ENCODE peak calls at places on chromosomes 7 and 10, in eight cellular contexts. T is substantia nigra; M is PC-9; N is RKO; X is posterior cingulate gyrus; I is tibial nerve; F is aorta; P is activated CD8-positive, alpha-beta memory T cell treated with anti-CD3 and anti-CD28 coated beads for 24 hours. V is an unnamed sample.

GRCh38 chr10:119829429-119829828 is 43.2 kb downstream of the MCMBP start:
- DNase-seq in T (no peak), X (no peak), M (no peak), N (no peak), I (no peak), F (no peak), P (no peak), V (no peak)

GRCh38 chr7:21587139-21587773 is 44.4 kb downstream of the DNAH11 start:
- DNase-seq in N (no peak), P (no peak), X (no peak), I (no peak), M (no peak), T (no peak), F (no peak), V (no peak)

GRCh38 chr7:149780636-149781419 is 7.4 kb upstream of the ZNF467 start:
- DNase-seq in X (no peak), P (no peak), T (no peak), F (no peak), M (no peak), N (no peak), I (no peak), V (no peak)

GRCh38 chr7:44973610-44974401 is 5.0 kb downstream of the MYO1G start:
- DNase-seq in F (peak; percentile 71), M (peak; percentile 50), I (no peak), N (no peak), P (peak; percentile 77), X (peak; percentile 43), T (no peak), V (no peak)

GRCh38 chr7:156725982-156726381 is 85.4 kb downstream of the RNF32 start:
- DNase-seq in T (no peak), N (no peak), F (no peak), P (no peak), I (no peak), X (no peak), M (no peak), V (no peak)

GRCh38 chr10:114045071-114045737 is 1.5 kb downstream of the ADRB1 start:
- DNase-seq in P (peak; percentile 66), I (no peak), T (no peak), F (peak; percentile 80), M (no peak), X (no peak), N (no peak), V (no peak)

GRCh38 chr10:5622186-5622585 is 44.2 kb downstream of the ASB13 start:
- DNase-seq in F (peak; percentile 38), P (no peak), X (no peak), N (no peak), T (no peak), I (no peak), M (no peak), V (no peak)

GRCh38 chr7:111903797-111904196 is 302.4 kb downstream of the DOCK4 start:
- DNase-seq in P (no peak), T (no peak), X (no peak), I (no peak), M (no peak), N (peak; percentile 24), F (no peak), V (no peak)

GRCh38 chr10:77971804-77972144 is 45.2 kb upstream of the DLG5 start:
- DNase-seq in M (no peak), F (no peak), X (no peak), I (no peak), N (no peak), T (no peak), P (no peak), V (no peak)

GRCh38 chr7:118080947-118081346 is 103.0 kb upstream of the LSM8 start:
- DNase-seq in I (no peak), F (no peak), X (no peak), M (peak; percentile 39), T (no peak), P (peak; percentile 61), N (peak; percentile 75), V (no peak)